ENCODE peak calls at places on chromosomes 16 and 17, in six cellular contexts. F is fibroblast of pulmonary artery, U is hepatocyte, G is astrocyte of the cerebellum, D is ovary, L is tibial artery. H is an unnamed sample.

GRCh38 chr16:27690604-27691003 is 140.7 kb downstream of the KATNIP start:
- DNase-seq in F (peak), U (peak), G (no peak), D (no peak), L (no peak), H (peak)

GRCh38 chr17:33753452-33753851 is 460.4 kb upstream of the ASIC2 start:
- DNase-seq in F (no peak), U (no peak), G (no peak), D (no peak), L (no peak), H (no peak)

GRCh38 chr17:50264263-50265113 is 9.8 kb upstream of the TMEM92 start:
- DNase-seq in F (no peak), U (peak), G (no peak), D (peak), L (peak), H (peak)

GRCh38 chr16:50539822-50540710 is 8.1 kb upstream of the NKD1 start:
- DNase-seq in F (no peak), U (no peak), G (no peak), D (no peak), L (no peak), H (no peak)

GRCh38 chr17:34275881-34276280 is 5.9 kb downstream of the CCL7 start:
- DNase-seq in F (peak), U (peak), G (peak), D (no peak), L (no peak), H (no peak)

GRCh38 chr16:50501986-50502615 is 46.1 kb upstream of the NKD1 start:
- DNase-seq in F (no peak), U (no peak), G (no peak), D (no peak), L (no peak), H (no peak)

GRCh38 chr16:8581923-8582580 is 8.3 kb downstream of the TMEM114 start:
- DNase-seq in F (no peak), U (no peak), G (peak), D (no peak), L (no peak), H (peak)

GRCh38 chr16:14358697-14359305 is 271.3 kb downstream of the PARN start:
- DNase-seq in F (no peak), U (no peak), G (no peak), D (no peak), L (no peak), H (no peak)

GRCh38 chr17:65564793-65565192 is 3.3 kb upstream of the AXIN2 start:
- DNase-seq in F (peak), U (peak), G (no peak), D (peak), L (no peak), H (peak)

GRCh38 chr16:75108792-75109731 is 7.5 kb downstream of the LDHD start:
- DNase-seq in F (peak), U (peak), G (peak), D (peak), L (peak), H (no peak)

GRCh38 chr17:77618173-77618572 is 340.3 kb upstream of the TNRC6C start:
- DNase-seq in F (no peak), U (no peak), G (no peak), D (no peak), L (peak), H (no peak)

GRCh38 chr17:4854181-4854681 is 21.1 kb downstream of the MINK1 start:
- DNase-seq in F (no peak), U (peak), G (no peak), D (no peak), L (no peak), H (no peak)

GRCh38 chr16:89572042-89572441 is 3.5 kb upstream of the CPNE7 start:
- DNase-seq in F (no peak), U (no peak), G (no peak), D (no peak), L (no peak), H (no peak)

GRCh38 chr17:58525239-58525638 is 10.8 kb upstream of the MTMR4 start:
- DNase-seq in F (peak), U (peak), G (peak), D (peak), L (peak), H (no peak)

GRCh38 chr16:25966172-25967097 is 274.7 kb downstream of the HS3ST4 start:
- DNase-seq in F (no peak), U (no peak), G (no peak), D (no peak), L (no peak), H (no peak)

GRCh38 chr17:19978206-19978802 is 676 bp upstream of the AKAP10 start:
- DNase-seq in F (no peak), U (peak), G (no peak), D (no peak), L (no peak), H (no peak)

GRCh38 chr17:78717431-78717980 is 64.6 kb downstream of the CYTH1 start:
- DNase-seq in F (peak), U (peak), G (no peak), D (peak), L (no peak), H (no peak)

GRCh38 chr16:80285089-80285488 is 255.7 kb upstream of the DYNLRB2 start:
- DNase-seq in F (peak), U (peak), G (no peak), D (no peak), L (no peak), H (no peak)

GRCh38 chr16:79391395-79391794 is 209.1 kb downstream of the MAF start:
- DNase-seq in F (no peak), U (no peak), G (no peak), D (no peak), L (no peak), H (no peak)

GRCh38 chr16:68233835-68234187 is 2.1 kb downstream of the ESRP2 start:
- DNase-seq in F (no peak), U (no peak), G (no peak), D (no peak), L (peak), H (no peak)

GRCh38 chr16:20611975-20612471 is 35.9 kb upstream of the ACSM2B start:
- DNase-seq in F (no peak), U (no peak), G (no peak), D (peak), L (peak), H (no peak)

GRCh38 chr16:19138601-19139000 is 24.8 kb downstream of the ITPRIPL2 start:
- DNase-seq in F (peak), U (peak), G (no peak), D (peak), L (peak), H (peak)

GRCh38 chr17:29358421-29358820 is 31.7 kb upstream of the TAOK1 start:
- DNase-seq in F (no peak), U (no peak), G (no peak), D (no peak), L (no peak), H (no peak)

GRCh38 chr17:14580494-14580893 is 279.6 kb downstream of the HS3ST3B1 start:
- DNase-seq in F (no peak), U (no peak), G (no peak), D (no peak), L (no peak), H (no peak)

GRCh38 chr17:7846765-7847661 is 7.9 kb upstream of the TMEM88 start:
- DNase-seq in F (no peak), U (no peak), G (no peak), D (peak), L (peak), H (no peak)

GRCh38 chr16:19068237-19068815 is 912 bp downstream of the COQ7 start:
- DNase-seq in F (no peak), U (no peak), G (no peak), D (no peak), L (no peak), H (no peak)

GRCh38 chr16:87012954-87013938 is 303.9 kb downstream of the C16orf95 start:
- DNase-seq in F (no peak), U (no peak), G (no peak), D (no peak), L (peak), H (peak)

GRCh38 chr17:14169287-14169686 is 67.4 kb downstream of the CDRT15 start:
- DNase-seq in F (no peak), U (no peak), G (no peak), D (no peak), L (no peak), H (no peak)

GRCh38 chr16:3094289-3095027 is 4.6 kb downstream of the ZSCAN10 start:
- DNase-seq in F (peak), U (no peak), G (no peak), D (no peak), L (no peak), H (no peak)

GRCh38 chr17:68288375-68288774 is 2.6 kb downstream of the SLC16A6 start:
- DNase-seq in F (no peak), U (no peak), G (no peak), D (no peak), L (no peak), H (no peak)

GRCh38 chr17:42325026-42325425 is 36.7 kb downstream of the STAT5A start:
- DNase-seq in F (peak), U (peak), G (peak), D (no peak), L (peak), H (no peak)
- TF ChIP-seq CTCF in F (no peak), U (no peak), G (no peak), D (no peak), L (no peak), H (no peak)

GRCh38 chr16:11298143-11298900 is 17.2 kb upstream of the PRM1 start:
- DNase-seq in F (no peak), U (no peak), G (no peak), D (no peak), L (no peak), H (no peak)

GRCh38 chr16:11296351-11296705 is 15.2 kb upstream of the PRM1 start:
- DNase-seq in F (no peak), U (no peak), G (no peak), D (no peak), L (no peak), H (no peak)

GRCh38 chr16:11296706-11297491 is 15.8 kb upstream of the PRM1 start:
- DNase-seq in F (no peak), U (peak), G (no peak), D (no peak), L (no peak), H (no peak)

GRCh38 chr16:11295672-11296071 is 14.5 kb upstream of the PRM1 start:
- DNase-seq in F (no peak), U (no peak), G (no peak), D (no peak), L (no peak), H (no peak)

DNA sequence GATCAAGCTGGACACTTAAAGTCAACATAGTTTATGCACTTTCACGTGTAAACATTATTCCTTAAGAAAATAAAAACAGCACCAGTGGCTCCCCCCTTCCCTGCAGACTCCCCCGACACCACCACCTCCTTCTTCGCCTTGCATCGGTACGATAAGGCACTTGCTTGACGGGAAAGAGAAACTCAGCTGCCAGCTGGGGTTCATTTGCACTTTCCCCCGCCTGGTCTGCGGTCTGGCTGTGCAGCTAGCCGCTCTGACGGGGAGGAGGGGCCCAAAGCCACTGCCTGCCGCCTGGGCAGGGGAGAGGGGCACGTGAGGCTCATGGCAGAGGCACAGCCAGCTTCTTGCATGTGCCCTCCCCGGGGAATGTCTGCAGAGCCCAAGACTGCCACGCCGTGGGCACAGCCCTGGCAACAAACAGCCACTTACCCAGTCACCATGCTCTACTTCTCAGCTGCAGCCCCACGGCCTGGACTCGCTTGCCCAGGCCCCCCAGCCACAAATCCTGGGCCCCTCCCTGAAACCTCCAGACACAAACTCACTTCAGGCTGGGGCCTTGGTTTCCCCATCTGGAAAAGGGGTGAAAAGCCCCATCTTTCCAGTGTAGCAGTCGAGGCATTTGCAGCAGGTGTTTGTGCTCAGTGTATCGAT is 16.5 kb upstream of the PRM1 start:
- DNase-seq in F (peak), U (peak), G (no peak), D (peak), L (peak), H (peak)
- TF ChIP-seq CTCF in F (no peak), U (no peak), G (no peak), D (no peak), L (peak), H (no peak)

DNA sequence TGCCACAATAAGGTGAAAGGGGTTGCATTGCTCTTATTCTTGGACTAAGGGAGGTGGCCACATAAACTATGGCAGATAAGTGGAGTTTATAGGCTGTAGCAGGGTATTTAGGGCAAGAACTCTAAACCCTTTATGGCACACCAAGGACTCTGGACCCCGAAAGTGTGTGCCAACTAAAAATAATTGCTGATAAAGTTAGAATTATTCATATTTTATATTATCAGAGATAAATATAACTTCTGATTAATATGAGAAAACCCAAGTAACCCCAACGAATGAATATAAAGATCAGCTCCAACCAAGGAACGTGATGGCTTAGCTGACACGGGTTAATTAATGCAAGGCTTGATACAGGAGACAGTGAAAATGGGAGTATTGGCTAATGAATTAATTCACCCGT is 8.8 kb upstream of the SDR42E1 start:
- DNase-seq in F (no peak), U (no peak), G (no peak), D (no peak), L (no peak), H (no peak)
- TF ChIP-seq CTCF in F (no peak), U (no peak), G (no peak), D (no peak), L (no peak), H (no peak)

DNA sequence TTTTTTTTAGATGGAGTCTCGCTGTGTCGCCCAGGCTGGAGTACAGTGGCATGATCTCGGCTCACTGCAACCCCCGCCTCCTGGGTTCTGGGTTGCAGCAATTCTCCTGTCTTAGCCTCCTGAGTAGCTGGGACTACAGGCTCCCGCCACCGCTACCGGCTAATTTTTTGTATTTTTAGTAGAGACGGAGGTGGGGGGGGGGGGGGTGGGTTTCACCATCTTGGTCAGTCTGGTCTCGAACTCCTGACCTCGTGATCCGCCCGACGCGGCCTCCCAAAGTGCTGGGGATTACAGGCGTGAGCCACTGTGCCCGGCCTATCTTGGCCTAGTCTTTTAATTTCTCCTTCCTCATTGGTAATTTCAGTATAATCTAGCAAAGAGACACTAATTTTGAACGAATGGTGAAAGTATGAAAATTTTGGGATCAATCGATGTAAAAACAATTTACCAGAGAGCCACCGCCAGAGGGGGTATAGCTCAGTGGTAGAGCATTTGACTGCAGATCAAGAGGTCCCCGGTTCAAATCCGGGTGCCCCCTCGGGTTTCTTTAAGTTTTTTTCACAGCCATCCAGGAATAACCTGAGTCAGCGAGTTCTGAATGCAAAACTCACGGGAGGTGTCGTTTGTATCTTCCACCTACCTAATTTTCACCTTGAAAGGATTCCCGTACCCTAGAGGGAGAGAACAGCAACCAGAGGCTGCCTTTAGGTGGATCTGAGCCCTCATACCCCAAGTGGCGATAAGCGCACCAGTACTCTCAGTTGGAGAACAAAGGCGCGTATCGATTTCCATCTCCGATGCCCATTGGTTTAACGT is 2.5 kb upstream of the LASP1 start:
- DNase-seq in F (peak), U (peak), G (no peak), D (peak), L (peak), H (peak)
- TF ChIP-seq CTCF in F (peak), U (peak), G (peak), D (peak), L (peak), H (peak)

GRCh38 chr16:77376358-77376757 is 58.5 kb downstream of the ADAMTS18 start:
- DNase-seq in F (no peak), U (no peak), G (no peak), D (no peak), L (no peak), H (no peak)
- TF ChIP-seq CTCF in F (peak), U (no peak), G (no peak), D (no peak), L (no peak), H (no peak)

DNA sequence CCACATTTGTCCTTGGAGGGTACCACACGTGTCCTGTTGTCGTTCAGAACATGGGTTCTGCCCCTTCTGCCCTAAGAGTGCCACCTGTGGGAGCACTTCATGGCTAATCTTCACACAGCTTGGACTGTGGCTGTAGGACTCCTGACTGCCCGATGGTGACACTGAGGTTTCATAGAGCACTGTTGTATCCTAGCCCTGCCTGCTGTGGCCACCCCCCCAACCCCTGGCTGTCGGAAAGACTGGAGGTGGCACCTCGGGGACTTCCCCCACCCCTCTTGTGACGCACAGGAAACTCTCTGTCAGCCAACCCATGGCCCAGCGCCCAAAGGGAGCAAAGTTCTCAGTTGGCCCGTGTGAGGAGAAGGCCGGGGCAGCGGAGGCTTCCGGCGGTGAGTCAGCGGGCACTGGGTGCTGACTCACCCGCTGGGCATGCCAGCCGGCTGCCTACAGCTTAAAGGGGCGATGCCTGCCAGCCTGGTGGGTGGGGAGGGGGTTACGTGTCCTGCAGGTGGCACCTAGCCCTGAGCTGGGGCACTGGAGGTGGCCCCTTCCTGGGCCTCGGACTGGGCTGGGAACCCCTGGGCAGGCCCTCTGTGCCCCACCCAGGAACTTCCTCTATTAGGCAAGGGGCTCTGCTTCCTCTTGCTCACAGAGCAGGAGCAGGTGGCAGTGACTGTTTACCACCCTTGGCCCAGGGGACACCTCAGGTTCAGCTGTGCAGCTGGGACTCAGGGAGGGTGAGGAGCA is 3.4 kb downstream of the MAP2K3 start:
- DNase-seq in F (peak), U (peak), G (peak), D (peak), L (peak), H (no peak)
- TF ChIP-seq CTCF in F (no peak), U (no peak), G (no peak), D (no peak), L (no peak), H (no peak)

H was measured in nephron progenitor cell.